ENCODE peak calls at places on chromosomes 11 and 22, in five cellular contexts. K is kidney tubule cell; F is C1 segment of cervical spinal cord; T is hepatocyte; G is activated gamma-delta T cell treated with anti-CD3 and anti-CD28 coated beads, Interleukin-2, amount 50 U/mL, for 16 hours. U is an unnamed sample.

GRCh38 chr11:48037709-48038468 is 57.5 kb downstream of the PTPRJ start:
- DNase-seq in G (no peak), K (no peak), F (no peak), T (no peak), U (no peak)

GRCh38 chr11:47863189-47863892 is 15.2 kb upstream of the NUP160 start:
- DNase-seq in T (peak; percentile 24), K (no peak), G (no peak), F (no peak), U (no peak)

GRCh38 chr11:112318193-112318592 is 57.5 kb upstream of the PLET1 start:
- DNase-seq in T (peak; percentile 44), K (peak; percentile 89), F (no peak), G (no peak), U (no peak)

GRCh38 chr11:30917859-30918478 is 331.8 kb upstream of the MPPED2 start:
- DNase-seq in F (no peak), K (peak; percentile 64), T (peak; percentile 81), G (no peak), U (peak; percentile 17)

GRCh38 chr11:1259561-1259960 is 36.7 kb downstream of the MUC5B start:
- DNase-seq in T (no peak), G (no peak), K (no peak), F (no peak), U (no peak)

GRCh38 chr11:6603287-6604080 is at the start of the genes ILK and RRP8:
- DNase-seq in K (peak; percentile 90), G (peak; percentile 78), F (peak; percentile 86), T (peak; percentile 97), U (no peak)

GRCh38 chr11:129374993-129375721 is 491 bp upstream of the BARX2 start:
- DNase-seq in T (peak; percentile 50), G (no peak), K (peak; percentile 59), F (no peak), U (no peak)

GRCh38 chr11:119419834-119420492 is 3.0 kb downstream of the THY1 start:
- DNase-seq in T (no peak), F (no peak), G (no peak), K (peak; percentile 90), U (no peak)

GRCh38 chr11:1735271-1735670 is 15.1 kb downstream of the IFITM10 start:
- DNase-seq in G (no peak), K (no peak), F (no peak), T (no peak), U (no peak)

GRCh38 chr11:95517453-95517852 is 272.1 kb downstream of the FAM76B start:
- DNase-seq in T (no peak), G (no peak), K (no peak), F (no peak), U (no peak)

GRCh38 chr11:79062814-79063762 is 377.7 kb downstream of the TENM4 start:
- DNase-seq in T (peak; percentile 61), F (no peak), G (no peak), K (peak; percentile 69), U (no peak)

GRCh38 chr11:46669606-46670243 is 30.7 kb downstream of the ARHGAP1 start:
- DNase-seq in G (no peak), T (no peak), F (no peak), K (peak; percentile 16), U (no peak)

GRCh38 chr22:46649176-46650077 is 29.2 kb downstream of the GRAMD4 start:
- DNase-seq in G (no peak), K (no peak), T (no peak), F (no peak), U (no peak)

GRCh38 chr11:133971871-133972270 is 15.1 kb upstream of the IGSF9B start:
- DNase-seq in G (no peak), K (no peak), T (no peak), F (no peak), U (no peak)

GRCh38 chr11:1341928-1342524 is 32.6 kb upstream of the TOLLIP start:
- DNase-seq in F (no peak), K (peak; percentile 5), T (no peak), G (no peak), U (no peak)

GRCh38 chr11:126764221-126764620 is 236.3 kb downstream of the KIRREL3 start:
- DNase-seq in F (no peak), K (peak; percentile 23), T (no peak), G (no peak), U (no peak)

GRCh38 chr11:70210051-70210501 is 7.0 kb downstream of the FADD start:
- DNase-seq in G (no peak), F (no peak), T (no peak), K (peak; percentile 45), U (no peak)

GRCh38 chr11:19628018-19628417 is 84.6 kb upstream of the NAV2 start:
- DNase-seq in T (no peak), F (no peak), K (no peak), G (no peak), U (no peak)

GRCh38 chr11:83818349-83818748 is 532.2 kb upstream of the CCDC90B start:
- DNase-seq in T (no peak), K (peak; percentile 62), G (no peak), F (no peak), U (no peak)

GRCh38 chr22:40721266-40721665 is 42.0 kb downstream of the MCHR1 start:
- DNase-seq in G (no peak), K (peak; percentile 27), T (peak; percentile 37), F (peak; percentile 21), U (no peak)

GRCh38 chr22:36267058-36267457 is 14.1 kb downstream of the APOL1 start:
- DNase-seq in K (no peak), T (no peak), G (no peak), F (no peak), U (no peak)

GRCh38 chr22:45600791-45601730 is 70.6 kb upstream of the ATXN10 start:
- DNase-seq in F (no peak), G (no peak), T (no peak), K (peak; percentile 46), U (no peak)

GRCh38 chr11:17845431-17845881 is 110.9 kb downstream of the KCNC1 start:
- DNase-seq in G (no peak), T (no peak), F (no peak), K (peak; percentile 44), U (no peak)

GRCh38 chr22:23242473-23243001 is 62.2 kb downstream of the BCR start:
- DNase-seq in G (no peak), T (peak; percentile 53), F (no peak), K (no peak), U (no peak)

GRCh38 chr11:69841859-69842698 is 22.9 kb upstream of the FGF3 start:
- DNase-seq in F (no peak), T (no peak), K (peak; percentile 22), G (no peak), U (no peak)

GRCh38 chr11:110886241-110886640 is 174.0 kb upstream of the ARHGAP20 start:
- DNase-seq in T (no peak), G (no peak), F (no peak), K (no peak), U (no peak)

GRCh38 chr11:65553301-65554001 is 4.7 kb downstream of the LTBP3 start:
- DNase-seq in K (no peak), T (no peak), F (no peak), G (no peak), U (no peak)

GRCh38 chr22:24601217-24602104 is 1.5 kb upstream of the GGT1 start:
- DNase-seq in T (no peak), F (no peak), G (no peak), K (peak; percentile 80), U (no peak)

GRCh38 chr11:59899532-59899931 is 20.9 kb downstream of the OOSP3 start:
- DNase-seq in F (no peak), G (no peak), K (peak; percentile 26), T (no peak), U (no peak)

GRCh38 chr11:65504671-65505433 is 6.0 kb downstream of the MALAT1 start:
- DNase-seq in K (peak; percentile 56), G (no peak), F (no peak), T (no peak), U (no peak)

GRCh38 chr11:12472401-12473065 is 95.2 kb downstream of the PARVA start:
- DNase-seq in K (no peak), T (no peak), G (no peak), F (no peak), U (no peak)

GRCh38 chr11:73237471-73238290 is 19.6 kb downstream of the P2RY2 start:
- DNase-seq in G (no peak), F (no peak), T (no peak), K (peak; percentile 37), U (no peak)

GRCh38 chr11:116698080-116698479 is 74.7 kb downstream of the BUD13 start:
- DNase-seq in F (no peak), K (no peak), T (no peak), G (no peak), U (no peak)

GRCh38 chr11:132941024-132941646 is 591.2 kb downstream of the OPCML start:
- DNase-seq in T (peak; percentile 65), F (no peak), K (peak; percentile 29), G (no peak), U (peak; percentile 24)

GRCh38 chr11:45280449-45280848 is 5.7 kb downstream of the SYT13 start:
- DNase-seq in F (no peak), G (no peak), K (peak; percentile 42), T (no peak), U (no peak)

GRCh38 chr22:37454857-37455686 is 27.8 kb upstream of the ELFN2 start:
- DNase-seq in F (no peak), G (no peak), K (peak; percentile 97), T (peak; percentile 89), U (no peak)